ENCODE peak calls at places on chromosome 10, in seven cellular contexts. K, W, C, U, I, G and N are unnamed samples.
A peak's percentile ranks its signal among the peaks of the same experiment; 100 is the strongest.

GRCh38 chr10:6033954-6034353 is 28.2 kb downstream of the IL2RA start:
- DNase-seq in W (no peak), K (no peak), G (no peak), U (no peak), I (no peak), C (no peak), N (no peak)

GRCh38 chr10:32121648-32122047 is 65.4 kb upstream of the KIF5B start:
- DNase-seq in I (no peak), C (no peak), W (no peak), G (no peak), U (no peak), K (no peak), N (no peak)

GRCh38 chr10:21673668-21674067 is 139.6 kb downstream of the MLLT10 start:
- DNase-seq in K (no peak), G (no peak), U (no peak), W (no peak), C (no peak), I (no peak), N (no peak)

GRCh38 chr10:60662917-60663614 is 115.2 kb upstream of the CDK1 start:
- DNase-seq in K (no peak), I (no peak), G (no peak), U (no peak), W (no peak), C (no peak), N (no peak)

GRCh38 chr10:107749235-107749634 is 584.7 kb upstream of the SORCS1 start:
- DNase-seq in W (no peak), U (no peak), K (no peak), G (no peak), I (no peak), C (no peak), N (no peak)

GRCh38 chr10:46287846-46288480 is 1.2 kb downstream of the ANTXRL start:
- DNase-seq in K (no peak), I (no peak), U (no peak), C (no peak), W (peak; percentile 0), G (no peak), N (no peak)

GRCh38 chr10:71266147-71266917 is 52.7 kb upstream of the SLC29A3 start:
- DNase-seq in K (no peak), U (no peak), W (peak; percentile 72), C (peak; percentile 45), I (peak; percentile 74), G (no peak), N (peak; percentile 85)

GRCh38 chr10:119252051-119252465 is 44.7 kb downstream of the GRK5 start:
- DNase-seq in G (no peak), K (no peak), W (peak; percentile 63), U (no peak), C (no peak), I (no peak), N (no peak)

GRCh38 chr10:17238445-17239275 is 10.6 kb downstream of the VIM start:
- DNase-seq in G (no peak), I (peak; percentile 11), C (no peak), K (peak; percentile 30), U (no peak), W (no peak), N (no peak)

GRCh38 chr10:80444646-80445319 is 9.3 kb upstream of the TSPAN14 start:
- DNase-seq in W (peak; percentile 74), K (peak; percentile 45), U (peak; percentile 89), C (peak; percentile 77), G (peak; percentile 75), I (peak; percentile 62), N (no peak)
- TF ChIP-seq CTCF in W (peak; percentile 68), K (no peak), U (peak; percentile 98), C (peak; percentile 33), G (peak; percentile 60), I (peak; percentile 83), N (no peak)

GRCh38 chr10:19629559-19629958 is 186.7 kb upstream of the PLXDC2 start:
- DNase-seq in W (peak; percentile 86), U (no peak), K (no peak), G (peak; percentile 85), C (peak; percentile 34), I (no peak), N (no peak)

GRCh38 chr10:19634163-19634562 is 182.1 kb upstream of the PLXDC2 start:
- DNase-seq in I (no peak), G (no peak), U (no peak), C (no peak), W (no peak), K (no peak), N (no peak)

DNA sequence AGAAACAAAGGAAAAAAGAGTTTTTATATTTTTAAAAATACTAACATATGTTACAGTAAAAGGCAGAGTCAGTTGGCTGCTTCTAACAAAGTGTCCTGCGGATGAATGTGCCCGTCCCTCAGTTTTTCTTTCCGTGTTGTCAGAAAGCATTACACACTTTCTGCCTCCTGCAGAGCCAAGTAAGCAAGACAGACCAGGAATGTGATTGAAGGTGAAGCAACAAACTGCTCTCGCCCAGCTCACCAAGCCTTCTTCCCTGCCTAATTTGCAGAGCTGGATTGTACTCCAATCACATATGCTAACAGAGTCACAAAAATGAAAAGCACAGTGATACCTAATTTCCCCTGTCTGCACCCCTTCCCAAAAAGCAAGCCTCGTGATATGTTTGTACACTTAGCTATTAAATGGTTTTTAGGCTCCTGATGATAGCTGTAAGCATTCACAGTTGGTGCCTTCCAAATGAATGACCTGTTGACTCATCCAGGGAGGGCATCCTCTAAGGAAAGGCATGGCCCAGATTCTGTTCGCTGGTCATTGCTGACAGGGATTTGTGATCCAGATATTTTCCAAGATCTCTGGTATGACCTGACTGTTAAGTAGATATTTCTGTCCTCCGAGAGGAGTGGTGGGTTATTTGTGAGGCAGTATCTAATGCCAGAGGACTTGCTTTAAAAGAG is 187.3 kb upstream of the PLXDC2 start:
- DNase-seq in I (no peak), C (peak; percentile 28), W (no peak), U (no peak), G (peak; percentile 63), K (no peak), N (no peak)
- TF ChIP-seq CTCF in I (no peak), C (no peak), W (no peak), U (no peak), G (no peak), K (no peak), N (no peak)

GRCh38 chr10:3119796-3120459 is 52.6 kb downstream of the PFKP start:
- DNase-seq in W (no peak), I (peak; percentile 34), G (peak; percentile 41), C (peak; percentile 60), K (peak; percentile 44), U (peak; percentile 65), N (peak; percentile 50)
- TF ChIP-seq CTCF in W (peak; percentile 17), I (peak; percentile 40), G (peak; percentile 70), C (peak; percentile 71), K (peak; percentile 67), U (peak; percentile 50), N (peak; percentile 75)

DNA sequence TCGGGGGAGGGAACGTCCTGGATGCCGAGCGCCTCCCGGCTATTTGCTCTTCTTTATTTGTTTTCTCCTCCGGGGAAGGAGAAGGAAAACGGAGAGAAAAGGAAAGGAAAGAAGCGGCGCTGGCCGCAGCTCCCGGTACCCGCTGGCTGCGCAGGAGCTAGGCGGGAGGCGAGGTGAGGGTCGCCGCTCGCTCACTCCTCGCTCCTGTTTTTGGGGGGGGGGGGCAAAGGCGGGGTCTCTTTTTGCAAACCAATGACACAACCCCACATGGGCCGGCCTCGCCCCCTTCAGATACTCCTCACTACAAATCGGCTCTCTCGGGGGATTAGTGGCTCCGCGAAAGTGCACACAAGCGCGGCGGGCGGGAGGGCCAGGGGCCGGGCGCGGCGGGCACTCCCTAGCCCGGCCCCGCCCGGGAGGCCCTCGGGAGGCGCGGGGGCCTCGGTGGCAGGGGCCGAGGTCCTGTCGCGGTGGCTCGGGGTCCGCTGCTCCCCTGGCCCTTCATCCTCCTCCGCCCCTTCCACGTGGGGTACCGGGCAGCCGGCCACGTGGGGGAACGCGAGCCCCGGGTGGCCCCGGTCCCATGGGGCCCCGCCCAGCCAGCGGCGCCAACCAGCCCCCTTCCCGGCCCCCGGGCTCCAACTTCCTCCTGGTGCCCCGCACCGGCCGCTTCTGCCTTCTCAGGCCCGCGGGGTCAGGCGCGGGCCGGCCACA is 650 bp upstream of the CTBP2 start:
- DNase-seq in C (peak; percentile 90), G (peak; percentile 97), I (peak; percentile 96), U (peak; percentile 93), K (peak; percentile 88), W (peak; percentile 88), N (peak; percentile 80)
- TF ChIP-seq CTCF in C (no peak), G (peak; percentile 65), I (peak; percentile 67), U (no peak), K (no peak), W (peak; percentile 51), N (peak; percentile 41)

GRCh38 chr10:73910401-73910763 is 550 bp upstream of the PLAU start:
- DNase-seq in C (no peak), K (peak; percentile 10), G (peak; percentile 58), W (no peak), I (no peak), U (no peak), N (no peak)
- TF ChIP-seq CTCF in C (peak; percentile 25), K (no peak), G (peak; percentile 20), W (no peak), I (no peak), U (peak; percentile 16), N (no peak)

GRCh38 chr10:75924309-75924920 is 493.0 kb downstream of the LRMDA start:
- DNase-seq in G (peak; percentile 36), C (no peak), K (no peak), W (no peak), U (no peak), I (no peak), N (no peak)

GRCh38 chr10:75919913-75920312 is 488.5 kb downstream of the LRMDA start:
- DNase-seq in K (no peak), C (no peak), I (no peak), G (no peak), W (no peak), U (no peak), N (no peak)

GRCh38 chr10:75925999-75926398 is 494.6 kb downstream of the LRMDA start:
- DNase-seq in I (no peak), G (no peak), U (no peak), K (no peak), C (no peak), W (no peak), N (no peak)

GRCh38 chr10:75926763-75927162 is 495.3 kb downstream of the LRMDA start:
- DNase-seq in U (no peak), C (peak; percentile 14), G (peak; percentile 21), I (no peak), W (no peak), K (no peak), N (no peak)

DNA sequence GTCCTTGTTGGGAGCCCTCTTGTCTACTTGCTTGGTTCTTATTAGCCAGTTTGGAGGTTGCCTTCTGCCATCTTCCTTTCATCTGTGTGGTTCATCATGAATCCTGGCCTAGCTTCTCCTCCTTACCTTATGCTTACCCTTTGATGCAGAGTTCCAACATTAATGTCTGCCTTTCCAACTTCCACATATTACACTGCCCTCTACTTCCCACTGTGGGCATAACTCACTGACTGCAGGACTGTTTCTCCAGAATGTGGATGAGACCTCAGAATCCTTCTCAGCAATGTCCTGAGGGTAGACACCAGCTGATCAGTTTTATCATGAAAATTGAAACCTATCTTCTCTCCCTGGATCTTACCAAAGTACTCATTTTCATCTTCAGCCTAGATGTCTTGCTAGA is 491.0 kb downstream of the LRMDA start:
- DNase-seq in U (no peak), I (no peak), C (no peak), K (no peak), W (no peak), G (no peak), N (no peak)
- TF ChIP-seq CTCF in U (peak; percentile 7), I (no peak), C (no peak), K (no peak), W (no peak), G (peak; percentile 13), N (no peak)

GRCh38 chr10:88865281-88865876 is 13.7 kb upstream of the ANKRD22 start:
- DNase-seq in U (no peak), G (no peak), I (peak; percentile 46), C (no peak), W (no peak), K (no peak), N (no peak)
- TF ChIP-seq CTCF in U (peak; percentile 39), G (peak; percentile 3), I (no peak), C (peak; percentile 11), W (no peak), K (no peak), N (no peak)